ENCODE peak calls at places on chromosomes 4 and X, in eight cellular contexts. K is activated naive CD4-positive, alpha-beta T cell; Z is globus pallidus; C is stimulated activated CD4-positive, alpha-beta T cell treated with anti-CD3 and anti-CD28 coated beads, Interleukin-2, amount 100 ng/mL, for 24 hours; U is stimulated activated CD8-positive, alpha-beta memory T cell treated with anti-CD3 and anti-CD28 coated beads, Interleukin-15, amount 100 ng/mL, for 48 hours; Y is NCI-H510A treated with DMSO at 0.1 percent for 48 hours; O is GM12865; M is OCI-LY7. R is an unnamed sample.

GRCh38 chr4:112910109-112910736 is 139.2 kb upstream of the ANK2 start:
- DNase-seq in K (no peak), Z (peak; percentile 87), C (no peak), U (no peak), Y (no peak), O (no peak), M (no peak), R (no peak)

GRCh38 chr4:41095973-41096372 is 118.4 kb downstream of the APBB2 start:
- DNase-seq in K (no peak), Z (no peak), C (no peak), U (no peak), Y (no peak), O (peak; percentile 62), M (peak; percentile 18), R (no peak)

GRCh38 chrX:153420851-153421599 is 9.8 kb downstream of the ZFP92 start:
- DNase-seq in K (no peak), Z (no peak), C (no peak), U (no peak), Y (no peak), O (no peak), M (no peak), R (no peak)

GRCh38 chrX:22912598-22912997 is 87.2 kb upstream of the DDX53 start:
- DNase-seq in K (no peak), Z (no peak), C (no peak), U (no peak), Y (no peak), O (no peak), M (no peak), R (no peak)

GRCh38 chrX:55142206-55142918 is 53.5 kb downstream of the PAGE2 start:
- DNase-seq in K (no peak), Z (no peak), C (no peak), U (no peak), Y (no peak), O (no peak), M (no peak), R (no peak)

GRCh38 chr4:127881565-127881869 is 824 bp downstream of the PLK4 start:
- DNase-seq in K (no peak), Z (no peak), C (no peak), U (no peak), Y (no peak), O (no peak), M (no peak), R (no peak)

GRCh38 chrX:101370888-101371504 is 15.0 kb downstream of the BTK start:
- DNase-seq in K (no peak), Z (no peak), C (no peak), U (no peak), Y (no peak), O (peak; percentile 41), M (peak; percentile 79), R (no peak)

GRCh38 chr4:165207016-165207430 is 338 bp upstream of the KLHL2 start:
- DNase-seq in K (peak; percentile 10), Z (no peak), C (no peak), U (no peak), Y (peak; percentile 24), O (peak; percentile 46), M (peak; percentile 41), R (no peak)

GRCh38 chr4:45350438-45350837 is 624.1 kb upstream of the GNPDA2 start:
- DNase-seq in K (no peak), Z (peak; percentile 52), C (no peak), U (no peak), Y (peak; percentile 21), O (peak; percentile 47), M (no peak), R (no peak)

GRCh38 chrX:13533726-13534125 is 35.7 kb upstream of the EGFL6 start:
- DNase-seq in K (no peak), Z (no peak), C (no peak), U (no peak), Y (no peak), O (no peak), M (no peak), R (no peak)

GRCh38 chrX:15714529-15714928 is 23.5 kb upstream of the CA5B start:
- DNase-seq in K (no peak), Z (no peak), C (no peak), U (no peak), Y (peak; percentile 16), O (no peak), M (no peak), R (no peak)

GRCh38 chrX:116436358-116436816 is at the start of gene SLC6A14:
- DNase-seq in K (no peak), Z (no peak), C (no peak), U (no peak), Y (peak; percentile 62), O (no peak), M (no peak), R (no peak)

GRCh38 chrX:152895724-152896420 is 2.0 kb upstream of the ZNF185 start:
- DNase-seq in K (no peak), Z (no peak), C (no peak), U (no peak), Y (no peak), O (no peak), M (no peak), R (no peak)

GRCh38 chr4:119585771-119586170 is 42.8 kb downstream of the PDE5A start:
- DNase-seq in K (no peak), Z (no peak), C (no peak), U (no peak), Y (no peak), O (no peak), M (no peak), R (no peak)

GRCh38 chr4:7650606-7651400 is 216.1 kb upstream of the PSAPL1 start:
- DNase-seq in K (no peak), Z (no peak), C (no peak), U (no peak), Y (no peak), O (no peak), M (peak; percentile 47), R (peak; percentile 65)

GRCh38 chrX:53287493-53288138 is 6.2 kb upstream of the IQSEC2 start:
- DNase-seq in K (no peak), Z (peak; percentile 51), C (peak; percentile 24), U (no peak), Y (no peak), O (peak; percentile 7), M (peak; percentile 18), R (peak; percentile 40)

GRCh38 chr4:39648827-39649558 is 10.3 kb upstream of the SMIM14 start:
- DNase-seq in K (no peak), Z (no peak), C (no peak), U (no peak), Y (no peak), O (no peak), M (no peak), R (no peak)

GRCh38 chrX:150476183-150476699 is 92.2 kb upstream of the MTM1 start:
- DNase-seq in K (no peak), Z (no peak), C (no peak), U (no peak), Y (no peak), O (no peak), M (no peak), R (no peak)

GRCh38 chr4:147366164-147366563 is 114.7 kb upstream of the EDNRA start:
- DNase-seq in K (no peak), Z (no peak), C (no peak), U (no peak), Y (peak; percentile 11), O (no peak), M (no peak), R (no peak)

GRCh38 chr4:88350786-88351185 is 27.9 kb upstream of the HERC6 start:
- DNase-seq in K (no peak), Z (no peak), C (no peak), U (no peak), Y (no peak), O (no peak), M (no peak), R (no peak)

GRCh38 chr4:186067757-186068385 is 1.1 kb upstream of the TLR3 start:
- DNase-seq in K (no peak), Z (peak; percentile 78), C (peak; percentile 19), U (peak; percentile 3), Y (peak; percentile 78), O (peak; percentile 74), M (peak; percentile 62), R (peak; percentile 51)

GRCh38 chrX:34559325-34559724 is 97.8 kb downstream of the TMEM47 start:
- DNase-seq in K (no peak), Z (no peak), C (no peak), U (no peak), Y (no peak), O (peak; percentile 2), M (no peak), R (no peak)

GRCh38 chr4:3179126-3179706 is 69.7 kb upstream of the MSANTD1 start:
- DNase-seq in K (no peak), Z (no peak), C (no peak), U (no peak), Y (no peak), O (no peak), M (no peak), R (no peak)

GRCh38 chr4:54065282-54066087 is 1.1 kb upstream of the CHIC2 start:
- DNase-seq in K (no peak), Z (no peak), C (no peak), U (no peak), Y (peak; percentile 18), O (no peak), M (peak; percentile 35), R (no peak)

GRCh38 chr4:140048419-140049022 is 105.5 kb downstream of the MAML3 start:
- DNase-seq in K (no peak), Z (no peak), C (no peak), U (no peak), Y (no peak), O (no peak), M (no peak), R (no peak)

GRCh38 chr4:69617083-69617694 is 22.3 kb downstream of the UGT2A2 start:
- DNase-seq in K (no peak), Z (peak; percentile 21), C (no peak), U (no peak), Y (peak; percentile 86), O (peak; percentile 40), M (peak; percentile 7), R (no peak)

GRCh38 chr4:137253949-137254348 is 278.3 kb downstream of the PCDH18 start:
- DNase-seq in K (no peak), Z (no peak), C (no peak), U (no peak), Y (no peak), O (no peak), M (no peak), R (no peak)

GRCh38 chr4:4492161-4492847 is 49.5 kb downstream of the STX18 start:
- DNase-seq in K (no peak), Z (no peak), C (no peak), U (no peak), Y (no peak), O (peak; percentile 74), M (no peak), R (no peak)

GRCh38 chrX:123487226-123487625 is 245.6 kb downstream of the THOC2 start:
- DNase-seq in K (no peak), Z (no peak), C (no peak), U (no peak), Y (no peak), O (no peak), M (no peak), R (no peak)

GRCh38 chrX:107324493-107325310 is 118.3 kb downstream of the DNAAF6 start:
- DNase-seq in K (no peak), Z (peak; percentile 5), C (no peak), U (no peak), Y (no peak), O (peak; percentile 17), M (peak; percentile 14), R (no peak)

GRCh38 chrX:118626346-118626745 is 101.1 kb upstream of the IL13RA1 start:
- DNase-seq in K (no peak), Z (no peak), C (no peak), U (no peak), Y (no peak), O (no peak), M (no peak), R (no peak)

R was measured in activated CD4-positive, alpha-beta memory T cell treated with anti-CD3 and anti-CD28 coated beads, Interleukin-2, amount 10 ng/mL, durations not matched to agents 7 days and 5 days.